ENCODE peak calls at places on chromosomes 4 and X, in nine cellular contexts. I is IMR-90; Q is thyroid gland; K is heart left ventricle; Y is HCT116; J is CD8-positive, alpha-beta T cell; A is mammary epithelial cell; T is fibroblast of mammary gland; W is uterus. H is an unnamed sample.

GRCh38 chr4:176241703-176242102 is 27.3 kb downstream of the ASB5 start:
- DNase-seq in Y (no peak), A (no peak), I (no peak), J (no peak), Q (no peak), W (no peak), K (no peak), T (no peak), H (no peak)

GRCh38 chrX:69153060-69153730 is 12.1 kb downstream of the PJA1 start:
- DNase-seq in K (no peak), Y (no peak), I (peak), W (peak), T (peak), A (no peak), J (no peak), Q (peak), H (no peak)

GRCh38 chr4:146957252-146957651 is 11.6 kb upstream of the TTC29 start:
- DNase-seq in A (peak), Q (no peak), K (no peak), T (peak), Y (no peak), W (no peak), I (peak), J (no peak), H (peak)

GRCh38 chr4:3111461-3111860 is 37.0 kb downstream of the HTT start:
- DNase-seq in Y (no peak), K (no peak), T (peak), W (no peak), I (peak), J (no peak), A (no peak), Q (no peak), H (no peak)

GRCh38 chr4:89468632-89469031 is 161.0 kb upstream of the GPRIN3 start:
- DNase-seq in Q (no peak), I (no peak), T (peak), Y (no peak), J (no peak), W (no peak), K (no peak), A (no peak), H (no peak)

GRCh38 chr4:85823295-85823694 is 348.3 kb downstream of the ARHGAP24 start:
- DNase-seq in K (peak), A (no peak), J (no peak), I (peak), W (no peak), Q (peak), Y (peak), T (peak), H (no peak)

GRCh38 chrX:49884290-49884862 is 5.1 kb downstream of the USP27X start:
- DNase-seq in Y (peak), W (peak), I (peak), T (peak), Q (peak), K (peak), A (peak), J (peak), H (no peak)

GRCh38 chrX:20265221-20265725 is 1.4 kb downstream of the RPS6KA3 start:
- DNase-seq in K (peak), Q (peak), T (peak), W (peak), J (peak), I (peak), A (peak), Y (peak), H (peak)

GRCh38 chr4:93751410-93751809 is 77.1 kb upstream of the ATOH1 start:
- DNase-seq in A (no peak), I (no peak), Q (no peak), Y (no peak), W (no peak), K (no peak), J (no peak), T (no peak), H (no peak)

GRCh38 chr4:177607111-177607573 is 164.9 kb upstream of the AGA start:
- DNase-seq in J (no peak), A (no peak), Y (no peak), K (no peak), W (no peak), I (no peak), T (no peak), Q (no peak), H (no peak)

GRCh38 chr4:751676-752075 is 46.0 kb downstream of the PCGF3 start:
- DNase-seq in K (no peak), J (no peak), T (peak), W (no peak), A (no peak), Y (no peak), Q (no peak), I (no peak), H (no peak)

GRCh38 chr4:41375561-41375960 is 118.8 kb downstream of the UCHL1 start:
- DNase-seq in A (no peak), Q (peak), J (no peak), Y (no peak), T (no peak), K (no peak), I (no peak), W (no peak), H (no peak)

GRCh38 chrX:42485621-42486020 is 292.3 kb downstream of the PPP1R2C start:
- DNase-seq in T (peak), I (no peak), Y (peak), A (no peak), Q (no peak), K (no peak), J (no peak), W (no peak), H (no peak)

GRCh38 chr4:650951-651883 is 22.9 kb downstream of the ATP5ME start:
- DNase-seq in T (no peak), Y (no peak), J (no peak), Q (peak), A (peak), W (no peak), K (no peak), I (no peak), H (no peak)

GRCh38 chr4:7360802-7361201 is 73.9 kb downstream of the PSAPL1 start:
- DNase-seq in Q (no peak), J (no peak), I (no peak), K (no peak), W (no peak), Y (no peak), A (no peak), T (no peak), H (no peak)

GRCh38 chr4:169079942-169080827 is 70.1 kb upstream of the CBR4 start:
- DNase-seq in T (peak), Y (no peak), I (peak), J (no peak), A (peak), K (peak), Q (peak), W (peak), H (peak)

GRCh38 chr4:95535180-95535579 is 13.6 kb downstream of the UNC5C start:
- DNase-seq in A (no peak), K (no peak), Y (no peak), W (no peak), T (no peak), I (no peak), Q (no peak), J (no peak), H (no peak)

GRCh38 chr4:83320548-83320947 is 14.1 kb downstream of the HPSE start:
- DNase-seq in J (no peak), I (peak), A (peak), W (no peak), Q (peak), K (peak), Y (no peak), T (peak), H (no peak)

GRCh38 chrX:124679199-124679598 is 332.8 kb downstream of the SH2D1A start:
- DNase-seq in W (no peak), Q (no peak), Y (no peak), J (no peak), I (no peak), A (no peak), K (no peak), T (no peak), H (no peak)

GRCh38 chr4:153661215-153661822 is 22.8 kb upstream of the TLR2 start:
- DNase-seq in I (no peak), J (no peak), K (no peak), Q (no peak), W (no peak), A (peak), T (peak), Y (no peak), H (no peak)

GRCh38 chr4:96729641-96730040 is 889.7 kb downstream of the PDHA2 start:
- DNase-seq in A (no peak), Y (no peak), Q (peak), T (no peak), K (no peak), J (no peak), W (no peak), I (no peak), H (peak)

GRCh38 chrX:70485466-70485865 is 40.8 kb downstream of the DLG3 start:
- DNase-seq in Q (peak), J (no peak), I (no peak), T (no peak), Y (no peak), W (no peak), K (no peak), A (no peak), H (no peak)

GRCh38 chrX:100413231-100413630 is 3.2 kb upstream of the PCDH19 start:
- DNase-seq in W (no peak), Y (no peak), A (peak), T (peak), K (peak), J (no peak), I (peak), Q (peak), H (peak)

GRCh38 chrX:989959-990510 is 222.4 kb downstream of the CRLF2 start:
- DNase-seq in J (no peak), T (peak), W (peak), Q (peak), I (peak), K (peak), A (peak), Y (peak), H (peak)

GRCh38 chr4:70936200-70936787 is 34.1 kb downstream of the MOB1B start:
- DNase-seq in I (peak), J (no peak), Y (no peak), T (no peak), W (no peak), A (no peak), Q (no peak), K (no peak), H (no peak)

GRCh38 chr4:48945981-48946380 is 39.4 kb upstream of the OCIAD2 start:
- DNase-seq in I (no peak), Q (no peak), A (no peak), J (no peak), Y (no peak), K (no peak), W (no peak), T (no peak), H (no peak)

GRCh38 chrX:54530358-54530900 is 410 bp downstream of the GNL3L start:
- DNase-seq in T (no peak), Q (no peak), J (no peak), W (no peak), Y (no peak), K (no peak), I (no peak), A (no peak), H (no peak)

GRCh38 chrX:53186363-53186762 is 38.6 kb downstream of the KDM5C start:
- DNase-seq in T (peak), W (no peak), Q (no peak), A (peak), Y (no peak), K (no peak), I (peak), J (no peak), H (no peak)

GRCh38 chrX:68920541-68920940 is 91.7 kb downstream of the EFNB1 start:
- DNase-seq in T (peak), W (peak), J (no peak), I (no peak), A (no peak), Q (no peak), K (peak), Y (no peak), H (no peak)

GRCh38 chrX:11768039-11768438 is 10.0 kb downstream of the MSL3 start:
- DNase-seq in I (no peak), K (no peak), Y (no peak), T (no peak), J (no peak), Q (no peak), W (no peak), A (no peak), H (no peak)

GRCh38 chr4:47251363-47252135 is 212.0 kb downstream of the COMMD8 start:
- DNase-seq in Q (no peak), K (no peak), W (no peak), I (no peak), J (no peak), Y (no peak), T (no peak), A (peak), H (no peak)

GRCh38 chrX:153554519-153555167 is 37.2 kb downstream of the ATP2B3 start:
- DNase-seq in T (peak), J (peak), A (peak), K (peak), I (peak), W (peak), Y (peak), Q (peak), H (peak)

GRCh38 chrX:44874481-44875184 is 1.6 kb downstream of the KDM6A start:
- DNase-seq in A (peak), I (peak), J (no peak), T (peak), K (peak), Y (no peak), W (no peak), Q (no peak), H (no peak)

GRCh38 chrX:23637187-23637586 is 30.1 kb upstream of the PRDX4 start:
- DNase-seq in W (no peak), K (no peak), A (no peak), Q (no peak), T (peak), J (no peak), Y (no peak), I (no peak), H (no peak)

GRCh38 chr4:88457307-88458090 is 580 bp downstream of the HERC5 start:
- DNase-seq in Q (peak), J (peak), W (peak), A (peak), T (no peak), K (peak), I (no peak), Y (peak), H (no peak)

GRCh38 chrX:9955506-9955905 is 11.7 kb upstream of the CLDN34 start:
- DNase-seq in I (peak), A (no peak), Y (no peak), W (no peak), J (no peak), K (no peak), T (no peak), Q (no peak), H (no peak)

GRCh38 chr4:2036327-2036726 is 22.8 kb upstream of the NAT8L start:
- DNase-seq in K (no peak), Y (no peak), J (no peak), I (no peak), W (no peak), A (no peak), Q (no peak), T (no peak), H (no peak)
- TF ChIP-seq CTCF in K (no peak), Y (no peak), J (no peak), I (no peak), W (no peak), A (no peak), Q (no peak), T (no peak), H (no peak)

GRCh38 chr4:129346760-129347159 is 250.8 kb downstream of the C4orf33 start:
- DNase-seq in Y (no peak), J (no peak), Q (no peak), T (no peak), K (no peak), W (no peak), I (no peak), A (no peak), H (no peak)

GRCh38 chr4:129344058-129344457 is 248.1 kb downstream of the C4orf33 start:
- DNase-seq in I (peak), K (no peak), Q (peak), J (no peak), T (peak), Y (peak), W (no peak), A (peak), H (no peak)

GRCh38 chr4:129342820-129343219 is 246.9 kb downstream of the C4orf33 start:
- DNase-seq in W (no peak), Q (no peak), J (no peak), I (peak), T (peak), A (peak), K (no peak), Y (no peak), H (peak)

GRCh38 chr4:129350800-129351199 is 254.8 kb downstream of the C4orf33 start:
- DNase-seq in T (peak), I (no peak), Y (no peak), J (no peak), W (no peak), A (no peak), Q (peak), K (no peak), H (no peak)

GRCh38 chr4:129345680-129346079 is 249.7 kb downstream of the C4orf33 start:
- DNase-seq in I (no peak), J (no peak), Y (no peak), W (no peak), T (no peak), Q (no peak), A (no peak), K (no peak), H (no peak)
- H3K4me3 ChIP-seq in I (no peak), J (no peak), Y (no peak), W (no peak), T (no peak), Q (no peak), A (no peak), K (no peak), H (no peak)

DNA sequence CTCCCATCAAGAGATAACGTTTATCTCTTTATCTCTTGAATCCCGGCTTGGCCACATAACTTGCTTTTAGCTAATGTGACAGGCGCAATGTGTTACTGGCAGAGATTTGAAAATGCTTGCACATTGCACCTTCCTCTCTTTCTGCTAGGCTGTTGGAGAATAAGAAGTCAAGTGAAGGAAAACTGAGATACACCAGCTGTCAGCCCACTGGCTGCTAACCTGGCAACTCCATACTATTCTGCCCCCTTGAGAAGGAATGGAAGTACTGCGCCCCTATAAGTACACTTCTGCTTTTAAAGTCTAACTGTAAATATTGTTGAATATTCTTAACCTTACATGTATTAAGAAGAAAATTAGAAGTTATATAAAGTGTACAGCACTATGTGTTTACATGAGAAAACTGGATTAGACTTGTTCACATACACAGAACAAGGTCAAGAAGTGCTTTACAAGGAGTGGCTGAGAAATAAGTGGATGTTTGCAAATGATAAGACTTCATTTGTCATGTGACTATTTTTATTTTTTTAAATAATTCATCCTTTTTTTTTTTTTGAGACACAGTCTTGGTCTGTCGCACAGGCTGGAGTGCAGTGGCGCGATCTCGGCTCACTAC is 424.5 kb upstream of the CTSO start:
- DNase-seq in A (peak), T (peak), I (peak), J (no peak), Q (peak), W (no peak), K (peak), Y (peak), H (no peak)
- TF ChIP-seq CTCF in A (peak), T (peak), I (peak), J (no peak), Q (peak), W (peak), K (peak), Y (peak), H (no peak)

DNA sequence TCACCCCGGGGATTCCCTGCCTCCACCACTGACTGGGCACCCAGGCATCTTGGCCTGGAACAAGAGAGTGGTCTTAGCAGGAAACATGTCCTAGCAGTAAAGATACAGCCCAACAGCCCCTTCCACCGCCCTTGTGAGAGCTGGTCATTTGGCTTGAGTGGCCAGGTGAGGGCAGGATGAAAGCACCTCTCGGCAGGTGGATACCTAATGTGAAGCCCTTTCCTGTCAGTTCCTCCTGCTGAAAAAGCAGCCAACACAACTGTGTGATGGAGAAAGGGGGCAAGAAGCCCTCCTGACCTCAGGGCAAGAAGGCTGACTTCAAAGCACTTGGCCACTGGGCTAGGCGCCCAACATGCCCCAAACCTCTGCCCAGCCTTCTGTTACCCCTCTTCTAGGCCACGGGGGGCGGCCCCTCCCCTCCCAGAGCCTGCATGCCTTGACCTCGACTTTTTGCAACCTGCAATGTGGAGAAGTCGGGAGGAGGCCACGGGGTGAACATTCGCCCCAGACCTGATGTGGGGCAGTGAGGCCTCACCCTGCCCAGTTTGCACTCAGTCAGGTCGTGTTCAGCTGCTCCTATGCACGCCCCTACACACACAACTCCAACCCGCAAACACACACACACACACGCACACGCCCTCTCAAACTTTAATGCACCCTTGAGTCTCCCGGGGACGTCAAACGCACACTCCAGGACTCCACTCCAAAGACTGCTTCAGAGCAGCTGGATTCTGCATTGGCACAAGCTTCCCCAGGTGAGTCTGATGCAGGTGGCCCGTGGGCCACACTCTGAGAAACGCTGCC is 1.1 kb downstream of the LGI2 start:
- DNase-seq in J (no peak), A (no peak), Q (peak), I (no peak), W (no peak), K (no peak), T (no peak), Y (no peak), H (no peak)
- H3K4me3 ChIP-seq in J (no peak), A (no peak), Q (peak), I (no peak), W (peak), K (peak), T (no peak), Y (no peak), H (peak)

DNA sequence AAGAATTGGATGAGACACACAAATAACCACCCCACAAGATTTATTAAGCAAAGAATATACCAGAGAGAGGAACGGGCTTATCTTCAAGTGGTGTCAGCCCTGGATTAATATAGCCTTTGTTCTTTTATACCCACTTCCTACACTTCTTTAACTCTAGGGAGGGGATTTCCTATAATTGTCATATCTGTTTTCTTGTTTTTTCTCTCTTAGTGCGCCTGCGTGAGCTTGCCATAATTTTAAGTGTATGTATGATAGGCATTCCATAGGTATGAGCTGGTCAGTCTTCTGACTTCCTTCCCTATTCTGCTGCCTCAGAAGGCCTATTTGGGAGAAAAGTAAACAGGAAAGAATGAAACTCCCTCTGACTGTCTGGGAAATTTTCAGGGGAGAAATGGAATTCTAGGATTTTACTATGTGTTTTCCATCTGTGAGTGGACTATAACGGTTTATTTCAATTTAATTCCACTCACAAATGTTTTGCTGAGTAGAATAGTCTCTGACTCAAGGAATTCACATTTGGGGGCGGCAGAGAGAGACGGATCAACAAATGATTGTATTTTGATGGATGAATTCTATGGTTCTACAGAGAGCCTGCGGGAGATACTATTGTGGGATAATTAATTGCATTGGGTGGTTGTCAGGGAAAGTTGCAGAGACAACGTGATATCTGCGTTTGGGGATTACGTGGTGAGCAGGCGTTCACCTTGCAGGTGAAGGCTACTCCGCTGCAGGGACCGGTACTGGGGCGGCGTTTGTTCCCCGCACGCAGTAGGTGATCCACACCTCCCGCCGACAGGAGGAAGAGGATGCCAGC is 626 bp upstream of the CEP135 start:
- DNase-seq in K (no peak), Q (no peak), A (peak), T (peak), J (peak), Y (peak), W (no peak), I (peak), H (peak)
- TF ChIP-seq CTCF in K (no peak), Q (no peak), A (no peak), T (no peak), J (no peak), Y (no peak), W (no peak), I (no peak), H (no peak)

GRCh38 chr4:55546633-55547460 is at the start of gene CLOCK:
- DNase-seq in A (peak), I (peak), W (peak), Y (peak), J (peak), T (peak), Q (peak), K (peak), H (peak)
- H3K4me3 ChIP-seq in A (peak), I (peak), W (peak), Y (peak), J (peak), T (peak), Q (peak), K (peak), H (peak)